ENCODE peak calls at places on chromosomes 7 and 10, in six cellular contexts. One of them, this sample, is unnamed.

GRCh38 chr7:45073031-45073842 is 15.5 kb downstream of the NACAD start:
- DNase-seq in sigmoid colon: no peak
- DNase-seq in upper lobe of right lung: no peak
- DNase-seq in fibroblast of lung: no peak
- DNase-seq in fibroblast of the aortic adventitia: no peak
- DNase-seq in GM12865: no peak
- DNase-seq in this sample: no peak

GRCh38 chr7:33721895-33722294 is 183.4 kb upstream of the BMPER start:
- DNase-seq in GM12865: no peak
- DNase-seq in upper lobe of right lung: no peak
- DNase-seq in fibroblast of lung: no peak
- DNase-seq in sigmoid colon: no peak
- DNase-seq in fibroblast of the aortic adventitia: no peak
- DNase-seq in this sample: no peak

GRCh38 chr10:17847586-17848296 is 38.6 kb downstream of the MRC1 start:
- DNase-seq in fibroblast of lung: peak; percentile 13
- DNase-seq in GM12865: no peak
- DNase-seq in sigmoid colon: no peak
- DNase-seq in fibroblast of the aortic adventitia: peak; percentile 62
- DNase-seq in upper lobe of right lung: no peak
- DNase-seq in this sample: no peak

GRCh38 chr10:83218205-83218604 is 921.1 kb upstream of the GHITM start:
- DNase-seq in fibroblast of the aortic adventitia: no peak
- DNase-seq in upper lobe of right lung: no peak
- DNase-seq in fibroblast of lung: no peak
- DNase-seq in sigmoid colon: no peak
- DNase-seq in GM12865: peak; percentile 8
- DNase-seq in this sample: no peak

GRCh38 chr7:362416-363096 is 72.6 kb downstream of the FOXL3 start:
- DNase-seq in fibroblast of lung: no peak
- DNase-seq in GM12865: no peak
- DNase-seq in sigmoid colon: peak; percentile 63
- DNase-seq in upper lobe of right lung: peak; percentile 62
- DNase-seq in fibroblast of the aortic adventitia: peak; percentile 13
- DNase-seq in this sample: no peak

GRCh38 chr10:49519717-49520116 is 19.2 kb downstream of the ERCC6 start:
- DNase-seq in GM12865: no peak
- DNase-seq in fibroblast of lung: no peak
- DNase-seq in fibroblast of the aortic adventitia: no peak
- DNase-seq in sigmoid colon: no peak
- DNase-seq in upper lobe of right lung: no peak
- DNase-seq in this sample: no peak

GRCh38 chr10:69899727-69900595 is 98.3 kb downstream of the COL13A1 start:
- DNase-seq in fibroblast of lung: no peak
- DNase-seq in fibroblast of the aortic adventitia: no peak
- DNase-seq in sigmoid colon: no peak
- DNase-seq in GM12865: no peak
- DNase-seq in upper lobe of right lung: no peak
- DNase-seq in this sample: no peak

GRCh38 chr7:156898938-156899337 is 6.0 kb upstream of the LMBR1 start:
- DNase-seq in fibroblast of lung: no peak
- DNase-seq in fibroblast of the aortic adventitia: no peak
- DNase-seq in GM12865: no peak
- DNase-seq in sigmoid colon: no peak
- DNase-seq in upper lobe of right lung: no peak
- DNase-seq in this sample: no peak

GRCh38 chr7:92717982-92718716 is 118.2 kb downstream of the CDK6 start:
- DNase-seq in fibroblast of the aortic adventitia: peak; percentile 82
- DNase-seq in sigmoid colon: peak; percentile 79
- DNase-seq in upper lobe of right lung: no peak
- DNase-seq in GM12865: peak; percentile 55
- DNase-seq in fibroblast of lung: peak; percentile 85
- DNase-seq in this sample: no peak

GRCh38 chr7:92608380-92609322 is 18.5 kb upstream of the FAM133B start:
- DNase-seq in fibroblast of the aortic adventitia: no peak
- DNase-seq in GM12865: no peak
- DNase-seq in fibroblast of lung: no peak
- DNase-seq in upper lobe of right lung: peak; percentile 87
- DNase-seq in sigmoid colon: no peak
- DNase-seq in this sample: no peak

GRCh38 chr10:31034041-31034918 is 2.6 kb upstream of the ZNF438 start:
- DNase-seq in upper lobe of right lung: no peak
- DNase-seq in fibroblast of lung: peak; percentile 99
- DNase-seq in sigmoid colon: no peak
- DNase-seq in GM12865: no peak
- DNase-seq in fibroblast of the aortic adventitia: peak; percentile 98
- DNase-seq in this sample: peak; percentile 84

GRCh38 chr10:88428442-88428841 is 154.7 kb downstream of the RNLS start:
- DNase-seq in sigmoid colon: no peak
- DNase-seq in upper lobe of right lung: no peak
- DNase-seq in fibroblast of lung: peak; percentile 50
- DNase-seq in fibroblast of the aortic adventitia: peak; percentile 34
- DNase-seq in GM12865: no peak
- DNase-seq in this sample: no peak

GRCh38 chr7:41656357-41656756 is 46.5 kb downstream of the INHBA start:
- DNase-seq in upper lobe of right lung: no peak
- DNase-seq in sigmoid colon: no peak
- DNase-seq in fibroblast of lung: peak; percentile 52
- DNase-seq in GM12865: no peak
- DNase-seq in fibroblast of the aortic adventitia: peak; percentile 67
- DNase-seq in this sample: peak; percentile 15

GRCh38 chr10:5297466-5297865 is 67.3 kb upstream of the UCN3 start:
- DNase-seq in upper lobe of right lung: peak; percentile 76
- DNase-seq in sigmoid colon: peak; percentile 75
- DNase-seq in fibroblast of the aortic adventitia: peak; percentile 72
- DNase-seq in fibroblast of lung: no peak
- DNase-seq in GM12865: peak; percentile 47
- DNase-seq in this sample: no peak

GRCh38 chr10:114396455-114396854 is 7.8 kb downstream of the AFAP1L2 start:
- DNase-seq in fibroblast of lung: no peak
- DNase-seq in GM12865: no peak
- DNase-seq in upper lobe of right lung: no peak
- DNase-seq in fibroblast of the aortic adventitia: no peak
- DNase-seq in sigmoid colon: no peak
- DNase-seq in this sample: peak; percentile 16

GRCh38 chr7:72465521-72465920 is 53.4 kb upstream of the CALN1 start:
- DNase-seq in fibroblast of lung: no peak
- DNase-seq in sigmoid colon: no peak
- DNase-seq in GM12865: no peak
- DNase-seq in upper lobe of right lung: no peak
- DNase-seq in fibroblast of the aortic adventitia: no peak
- DNase-seq in this sample: no peak

GRCh38 chr7:131723926-131724325 is 167.5 kb upstream of the PODXL start:
- DNase-seq in GM12865: no peak
- DNase-seq in upper lobe of right lung: no peak
- DNase-seq in fibroblast of lung: no peak
- DNase-seq in fibroblast of the aortic adventitia: no peak
- DNase-seq in sigmoid colon: no peak
- DNase-seq in this sample: no peak

GRCh38 chr7:5429857-5430611 is 6.4 kb upstream of the TNRC18 start:
- DNase-seq in fibroblast of the aortic adventitia: peak; percentile 68
- DNase-seq in upper lobe of right lung: no peak
- DNase-seq in GM12865: no peak
- DNase-seq in sigmoid colon: peak; percentile 84
- DNase-seq in fibroblast of lung: peak; percentile 55
- DNase-seq in this sample: no peak

GRCh38 chr10:58384095-58384494 is 1.1 kb upstream of the TFAM start:
- DNase-seq in fibroblast of lung: peak; percentile 5
- DNase-seq in sigmoid colon: no peak
- DNase-seq in upper lobe of right lung: no peak
- DNase-seq in GM12865: peak; percentile 46
- DNase-seq in fibroblast of the aortic adventitia: no peak
- DNase-seq in this sample: no peak

GRCh38 chr10:104642311-104643022 is 1.4 kb downstream of the SORCS3 start:
- DNase-seq in sigmoid colon: no peak
- DNase-seq in fibroblast of lung: peak; percentile 19
- DNase-seq in upper lobe of right lung: no peak
- DNase-seq in GM12865: peak; percentile 10
- DNase-seq in fibroblast of the aortic adventitia: peak; percentile 22
- DNase-seq in this sample: no peak

DNA sequence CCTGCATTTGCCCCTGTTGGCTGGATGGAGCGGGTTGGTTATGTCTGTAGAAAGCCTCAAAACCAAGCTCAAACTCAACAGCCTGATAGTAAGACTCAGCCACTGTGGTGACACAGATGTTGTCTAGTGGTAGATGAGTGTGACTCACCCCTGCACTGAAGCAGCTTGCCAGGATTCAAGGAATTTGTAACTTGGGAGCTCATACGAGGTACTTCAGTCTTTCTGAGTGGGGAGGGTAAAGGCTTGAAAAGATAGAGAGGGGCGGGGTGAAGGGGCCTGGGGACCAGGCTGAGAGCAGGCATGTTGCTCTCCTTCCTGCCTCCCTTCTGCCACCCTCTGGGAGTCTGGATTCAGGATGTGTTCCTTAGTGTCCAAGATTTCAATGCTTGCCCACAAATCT is 22.9 kb upstream of the AQP1 start:
- DNase-seq in fibroblast of the aortic adventitia: peak; percentile 87
- DNase-seq in fibroblast of lung: peak; percentile 96
- DNase-seq in upper lobe of right lung: no peak
- DNase-seq in sigmoid colon: peak; percentile 79
- DNase-seq in GM12865: no peak
- DNase-seq in this sample: peak; percentile 63
- TF ChIP-seq CTCF in fibroblast of the aortic adventitia: peak; percentile 18
- TF ChIP-seq CTCF in fibroblast of lung: no peak
- TF ChIP-seq CTCF in upper lobe of right lung: no peak
- TF ChIP-seq CTCF in sigmoid colon: no peak
- TF ChIP-seq CTCF in GM12865: no peak
- TF ChIP-seq CTCF in this sample: peak; percentile 17

DNA sequence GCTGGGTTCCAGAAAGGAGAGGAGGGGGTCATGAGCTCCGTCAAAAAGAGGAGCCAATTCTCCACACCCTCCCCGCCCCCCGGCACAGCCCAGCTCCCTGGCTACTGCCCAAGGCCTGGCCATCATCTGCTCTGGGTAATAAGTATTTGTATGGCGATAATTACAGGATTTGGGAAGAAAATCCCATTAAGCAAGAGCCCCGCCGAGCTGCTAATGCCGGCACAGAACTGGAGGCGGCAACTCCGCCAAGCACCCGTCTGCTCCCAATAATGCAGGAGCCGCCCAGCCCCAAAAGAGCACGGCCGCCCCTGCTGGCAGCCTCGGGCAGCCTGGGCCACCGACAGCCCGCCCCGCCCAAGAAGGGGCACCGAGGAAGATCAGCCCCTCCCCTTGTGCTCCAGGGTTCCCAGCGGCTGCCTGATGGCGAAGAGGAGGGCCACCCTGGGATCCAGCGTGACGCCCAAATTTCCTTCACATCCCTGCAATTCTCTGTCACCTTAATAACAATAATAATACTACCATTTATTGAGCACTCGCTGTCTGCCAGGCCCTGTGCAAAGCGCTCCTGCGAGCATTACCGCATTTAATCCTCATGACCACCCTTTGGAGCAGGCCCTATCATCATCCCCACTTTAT is 5.9 kb downstream of the SLIT1 start:
- DNase-seq in GM12865: no peak
- DNase-seq in sigmoid colon: no peak
- DNase-seq in fibroblast of lung: no peak
- DNase-seq in fibroblast of the aortic adventitia: no peak
- DNase-seq in upper lobe of right lung: peak; percentile 60
- DNase-seq in this sample: no peak
- TF ChIP-seq CTCF in GM12865: no peak
- TF ChIP-seq CTCF in sigmoid colon: no peak
- TF ChIP-seq CTCF in fibroblast of lung: no peak
- TF ChIP-seq CTCF in fibroblast of the aortic adventitia: peak; percentile 33
- TF ChIP-seq CTCF in upper lobe of right lung: no peak
- TF ChIP-seq CTCF in this sample: peak; percentile 19

GRCh38 chr10:100100651-100101525 is 19.2 kb upstream of the CPN1 start:
- DNase-seq in fibroblast of the aortic adventitia: peak; percentile 35
- DNase-seq in fibroblast of lung: peak; percentile 9
- DNase-seq in sigmoid colon: no peak
- DNase-seq in upper lobe of right lung: no peak
- DNase-seq in GM12865: peak; percentile 26
- DNase-seq in this sample: no peak
- TF ChIP-seq CTCF in fibroblast of the aortic adventitia: peak; percentile 28
- TF ChIP-seq CTCF in fibroblast of lung: no peak
- TF ChIP-seq CTCF in sigmoid colon: no peak
- TF ChIP-seq CTCF in upper lobe of right lung: no peak
- TF ChIP-seq CTCF in GM12865: peak; percentile 27
- TF ChIP-seq CTCF in this sample: peak; percentile 7

GRCh38 chr7:158443014-158443687 is 144.5 kb downstream of the PTPRN2 start:
- DNase-seq in fibroblast of the aortic adventitia: no peak
- DNase-seq in fibroblast of lung: no peak
- DNase-seq in GM12865: no peak
- DNase-seq in upper lobe of right lung: no peak
- DNase-seq in sigmoid colon: no peak
- DNase-seq in this sample: no peak
- TF ChIP-seq CTCF in fibroblast of the aortic adventitia: no peak
- TF ChIP-seq CTCF in fibroblast of lung: no peak
- TF ChIP-seq CTCF in GM12865: no peak
- TF ChIP-seq CTCF in upper lobe of right lung: no peak
- TF ChIP-seq CTCF in sigmoid colon: no peak
- TF ChIP-seq CTCF in this sample: no peak

GRCh38 chr7:52447781-52448180 is 587.7 kb upstream of the POM121L12 start:
- DNase-seq in fibroblast of the aortic adventitia: no peak
- DNase-seq in fibroblast of lung: no peak
- DNase-seq in sigmoid colon: no peak
- DNase-seq in upper lobe of right lung: no peak
- DNase-seq in GM12865: no peak
- DNase-seq in this sample: no peak
- TF ChIP-seq CTCF in fibroblast of the aortic adventitia: no peak
- TF ChIP-seq CTCF in fibroblast of lung: no peak
- TF ChIP-seq CTCF in sigmoid colon: no peak
- TF ChIP-seq CTCF in upper lobe of right lung: no peak
- TF ChIP-seq CTCF in GM12865: no peak
- TF ChIP-seq CTCF in this sample: no peak